ENCODE peak calls at places on chromosomes 5 and 9, in six cellular contexts. H, I, L, T, G and Z are unnamed samples. For H3K36me3, the result is how much of the 10 kb centered on the place peaks cover.

GRCh38 chr9:79572032-79572890 is 496 bp downstream of the TLE4 start:
- DNase-seq in H (peak), G (peak), T (no peak), L (peak), I (no peak), Z (peak)

GRCh38 chr5:60960591-60960990 is 15.6 kb downstream of the NDUFAF2 start:
- DNase-seq in I (no peak), G (no peak), T (peak), H (no peak), L (no peak), Z (no peak)

GRCh38 chr5:157546456-157547100 is 29.0 kb downstream of the ADAM19 start:
- DNase-seq in H (no peak), G (peak), T (no peak), L (no peak), I (no peak), Z (peak)

GRCh38 chr5:131488463-131488862 is 146.6 kb downstream of the RAPGEF6 start:
- DNase-seq in T (no peak), G (no peak), I (peak), H (no peak), L (no peak), Z (no peak)

GRCh38 chr5:9927521-9927997 is 297.4 kb upstream of the TAS2R1 start:
- DNase-seq in L (no peak), T (no peak), G (no peak), I (no peak), H (no peak), Z (no peak)

GRCh38 chr5:72955143-72955767 is 586 bp upstream of the FCHO2 start:
- DNase-seq in T (no peak), G (peak), H (peak), I (no peak), L (peak), Z (peak)

GRCh38 chr9:18568969-18569368 is 95.0 kb downstream of the ADAMTSL1 start:
- DNase-seq in L (no peak), G (no peak), T (no peak), I (no peak), H (no peak), Z (no peak)

GRCh38 chr9:114538241-114538640 is 33.0 kb upstream of the WHRN start:
- DNase-seq in I (peak), L (no peak), G (no peak), H (no peak), T (peak), Z (peak)

GRCh38 chr5:139670369-139671095 is 22.4 kb downstream of the CXXC5 start:
- DNase-seq in T (no peak), I (peak), L (no peak), H (no peak), G (no peak), Z (peak)

GRCh38 chr9:33260372-33260771 is 4.1 kb downstream of the BAG1 start:
- DNase-seq in I (no peak), G (no peak), T (no peak), L (no peak), H (no peak), Z (no peak)
- H3K36me3 ChIP-seq in I (under half), G (under half), T (half or more), L (half or more), H (under half), Z (under half)

GRCh38 chr5:119411935-119412623 is 40.2 kb upstream of the HSD17B4 start:
- DNase-seq in G (peak), T (peak), L (peak), I (peak), H (no peak), Z (peak)
- TF ChIP-seq POLR2A in G (no peak), T (no peak), L (no peak), I (no peak), H (no peak), Z (no peak)

GRCh38 chr9:136393531-136393930 is 6.4 kb downstream of the SNAPC4 start:
- DNase-seq in I (no peak), G (no peak), L (peak), T (no peak), H (peak), Z (no peak)

GRCh38 chr9:136391737-136392537 is 8.0 kb downstream of the SNAPC4 start:
- DNase-seq in G (no peak), H (peak), I (no peak), T (no peak), L (no peak), Z (no peak)

GRCh38 chr9:136394312-136395305 is 5.4 kb downstream of the SNAPC4 start:
- DNase-seq in I (no peak), L (peak), H (peak), G (no peak), T (no peak), Z (no peak)

GRCh38 chr9:136395345-136396218 is 4.4 kb downstream of the SNAPC4 start:
- DNase-seq in G (no peak), I (no peak), T (no peak), L (peak), H (peak), Z (no peak)

GRCh38 chr9:136392538-136393449 is 7.2 kb downstream of the SNAPC4 start:
- DNase-seq in T (no peak), G (no peak), H (peak), I (no peak), L (no peak), Z (no peak)
- H3K36me3 ChIP-seq in T (half or more), G (under half), H (under half), I (under half), L (half or more), Z (half or more)

DNA sequence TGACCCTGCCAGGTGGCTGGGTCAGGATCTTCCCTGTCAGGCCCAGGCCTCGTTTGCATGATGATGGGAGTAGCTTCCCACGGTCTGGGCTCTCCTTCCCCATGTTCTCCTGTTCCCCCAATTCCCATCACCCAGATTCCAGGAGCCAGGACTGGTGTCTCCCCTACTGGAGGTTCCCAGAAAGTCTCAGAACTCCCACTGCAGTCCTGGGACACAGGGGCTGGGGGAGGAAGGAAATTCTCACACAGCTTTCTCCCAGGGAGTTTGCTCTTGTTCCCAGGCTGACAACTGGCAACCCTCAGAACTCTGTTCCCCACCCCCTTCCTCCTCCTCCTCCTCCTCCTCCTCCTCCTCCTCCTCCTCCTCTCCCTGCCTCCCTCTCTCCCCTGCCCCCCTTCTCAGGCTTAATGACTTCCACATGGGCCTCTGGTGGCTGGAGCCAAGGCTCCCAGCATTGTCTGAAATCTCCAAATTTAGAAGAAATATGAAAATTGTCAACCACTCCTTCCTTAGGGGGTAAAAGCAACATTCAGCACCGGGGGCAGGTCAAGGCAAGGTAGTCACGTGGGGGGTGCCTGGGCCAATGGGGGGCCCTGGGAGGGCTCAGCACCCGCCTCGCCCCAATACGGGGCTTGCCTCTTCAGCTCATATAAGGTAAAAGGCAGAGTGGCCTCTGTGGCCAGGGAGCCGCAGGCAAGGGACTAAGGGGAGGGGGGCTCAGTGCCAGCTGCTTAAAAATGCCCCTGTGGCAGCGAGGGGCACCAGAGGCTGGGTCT is 27.3 kb upstream of the IL17B start:
- DNase-seq in G (peak), T (no peak), L (no peak), I (no peak), H (peak), Z (peak)
- TF ChIP-seq POLR2A in G (peak), T (no peak), L (peak), I (no peak), H (no peak), Z (no peak)

GRCh38 chr9:93453047-93453914 is at the start of gene FAM120AOS:
- DNase-seq in H (peak), L (peak), G (peak), I (peak), T (peak), Z (peak)

GRCh38 chr9:93456022-93456421 is 2.6 kb upstream of the FAM120AOS start:
- DNase-seq in L (no peak), H (no peak), T (no peak), I (no peak), G (no peak), Z (no peak)

GRCh38 chr9:93450817-93451761 is at the start of gene FAM120A:
- DNase-seq in H (peak), T (peak), I (no peak), L (peak), G (peak), Z (peak)

GRCh38 chr9:93451762-93452709 is 551 bp downstream of the FAM120A start:
- DNase-seq in I (no peak), G (peak), L (peak), H (peak), T (no peak), Z (peak)

GRCh38 chr9:93452710-93453046 is 703 bp downstream of the FAM120AOS start:
- DNase-seq in T (no peak), G (no peak), H (no peak), L (no peak), I (no peak), Z (peak)
- H3K36me3 ChIP-seq in T (under half), G (under half), H (under half), L (under half), I (under half), Z (under half)

DNA sequence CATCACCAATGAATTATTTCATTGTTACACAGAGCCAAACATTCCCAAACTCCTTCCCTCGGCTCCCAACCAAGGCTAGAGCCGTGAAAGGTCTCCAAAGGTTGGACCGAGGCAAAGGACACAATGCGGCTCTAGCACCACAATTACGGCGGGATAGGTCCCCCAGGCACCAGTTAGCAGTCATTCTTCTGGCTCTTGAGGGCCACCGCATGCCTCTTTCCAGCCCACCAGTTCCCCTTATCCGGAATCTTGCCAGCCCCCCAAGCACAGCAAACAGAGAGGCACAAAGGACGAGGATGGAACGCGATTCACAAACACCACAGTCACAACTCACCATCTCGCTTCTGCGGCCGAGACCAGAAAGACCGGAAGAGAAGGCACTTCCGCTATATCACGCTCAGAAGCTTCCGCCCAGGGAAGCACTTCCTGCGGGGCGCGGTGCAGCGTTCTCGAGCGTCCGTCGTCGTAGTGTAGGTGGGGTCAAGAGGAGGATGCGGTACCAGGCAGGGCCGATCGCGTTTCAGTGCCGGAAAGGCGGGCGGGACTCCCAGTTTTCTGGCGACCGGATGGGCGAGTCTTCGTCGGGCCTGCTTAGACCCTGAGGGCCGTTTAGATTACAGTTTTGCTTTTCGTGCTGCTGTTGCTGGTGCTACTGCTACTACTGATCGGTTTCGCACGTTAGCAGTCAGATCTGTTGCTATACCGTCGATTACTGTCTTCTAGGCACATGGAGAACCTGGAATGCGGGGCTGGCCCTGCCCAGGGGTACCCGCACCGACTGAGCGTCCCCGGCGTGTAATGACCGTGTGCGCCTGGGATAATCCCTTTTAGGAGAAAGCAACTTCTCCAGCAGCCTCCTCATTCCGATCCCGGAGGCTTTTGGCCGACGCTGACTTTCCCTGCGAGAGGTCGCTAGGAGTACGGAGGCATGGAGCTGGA is at the start of gene RPL37:
- DNase-seq in G (peak), H (peak), L (peak), I (peak), T (peak), Z (peak)
- TF ChIP-seq POLR2A in G (peak), H (peak), L (peak), I (peak), T (peak), Z (peak)

GRCh38 chr9:36163840-36164175 is 5.4 kb upstream of the CCIN start:
- DNase-seq in L (no peak), H (no peak), I (no peak), G (peak), T (no peak), Z (no peak)

GRCh38 chr9:36165766-36166149 is 3.4 kb upstream of the CCIN start:
- DNase-seq in L (no peak), I (no peak), H (no peak), G (no peak), T (no peak), Z (no peak)

GRCh38 chr9:36164989-36165388 is 4.2 kb upstream of the CCIN start:
- DNase-seq in H (no peak), I (no peak), L (no peak), G (no peak), T (no peak), Z (no peak)

GRCh38 chr9:36163049-36163839 is 5.9 kb upstream of the CCIN start:
- DNase-seq in I (no peak), L (no peak), H (peak), T (no peak), G (peak), Z (no peak)

DNA sequence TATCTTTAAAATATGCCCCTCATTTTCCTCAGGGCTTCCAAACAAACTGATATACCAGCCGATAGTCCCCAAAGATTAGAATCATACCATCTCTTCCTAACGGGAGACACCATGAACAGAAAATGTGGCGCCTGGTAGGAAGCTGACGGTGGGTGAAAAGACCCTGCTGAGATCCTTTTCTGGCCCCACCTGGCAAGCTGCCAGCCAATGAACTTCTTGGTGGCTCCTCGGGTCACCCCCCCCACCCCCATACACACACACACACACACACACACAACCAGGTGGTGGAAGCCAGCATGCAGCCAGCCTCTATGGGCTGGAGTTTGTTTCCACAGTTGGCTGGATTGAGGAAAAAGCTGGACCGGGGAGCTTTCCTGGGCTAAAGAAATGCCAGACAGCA is 4.8 kb upstream of the CCIN start:
- DNase-seq in L (no peak), H (no peak), T (no peak), G (peak), I (no peak), Z (no peak)
- H3K36me3 ChIP-seq in L (under half), H (under half), T (under half), G (under half), I (under half), Z (under half)

DNA sequence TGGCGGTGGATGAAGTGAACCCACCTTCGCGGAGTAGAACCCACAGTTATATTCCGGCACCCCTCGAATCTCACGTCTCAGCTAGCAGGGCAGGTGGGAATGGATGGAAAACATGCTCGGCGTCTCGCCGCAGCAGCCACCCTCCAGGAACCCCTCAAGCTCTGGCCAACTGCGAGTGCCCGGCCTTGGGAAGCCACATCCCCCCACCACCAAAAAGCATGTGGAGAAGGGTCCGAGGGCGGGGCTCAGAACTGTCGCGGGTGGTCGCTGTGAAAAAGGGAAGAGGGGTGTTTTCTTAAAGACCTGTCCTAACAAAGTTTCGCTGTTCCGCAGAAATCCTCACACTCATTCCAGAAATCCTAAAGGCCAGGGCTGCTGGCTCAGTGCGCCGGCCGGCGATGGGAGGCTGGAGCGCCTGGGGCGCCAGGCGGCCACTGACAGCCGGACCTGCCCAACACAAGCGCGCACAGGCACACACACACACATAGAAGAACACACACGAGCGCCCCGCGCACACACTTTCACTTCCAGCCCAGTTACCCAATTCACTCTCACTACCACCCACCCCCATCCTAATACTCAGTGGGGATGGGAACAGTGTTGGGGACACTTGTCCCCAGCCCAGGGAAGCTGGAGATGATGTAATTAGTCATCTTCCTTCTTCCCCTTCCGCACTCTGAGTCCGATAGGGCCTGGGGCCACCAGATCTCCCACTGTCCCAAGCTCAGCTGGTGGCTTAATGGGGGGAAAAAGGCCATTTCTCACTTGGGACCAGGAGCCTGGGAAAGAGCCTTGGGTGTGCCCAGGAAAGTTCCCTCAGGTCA is 2.0 kb downstream of the EBF1 start:
- DNase-seq in L (peak), T (no peak), I (no peak), G (peak), H (peak), Z (peak)
- TF ChIP-seq POLR2A in L (no peak), T (no peak), I (no peak), G (no peak), H (no peak), Z (no peak)

DNA sequence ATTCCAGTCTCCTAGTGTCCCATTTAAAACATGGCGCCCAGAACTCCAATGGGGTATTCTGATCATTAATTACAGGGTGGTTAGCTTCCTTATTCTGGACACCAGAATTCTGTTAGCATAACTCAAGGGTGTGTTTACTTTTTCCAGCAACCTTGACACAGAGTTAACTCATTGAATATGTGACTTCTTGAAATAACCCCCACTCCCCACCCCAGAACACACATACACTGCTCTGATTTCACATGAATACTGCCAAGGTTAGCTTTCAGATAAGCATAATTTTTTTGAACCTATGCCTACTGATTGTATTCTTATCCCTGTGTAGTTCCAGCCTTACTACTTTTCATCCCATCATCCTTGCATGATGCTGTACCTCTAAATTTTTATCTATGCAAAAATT is 151.1 kb downstream of the SMARCA2 start:
- DNase-seq in L (no peak), H (no peak), T (no peak), I (no peak), G (no peak), Z (no peak)
- H3K36me3 ChIP-seq in L (under half), H (under half), T (under half), I (half or more), G (under half), Z (under half)

GRCh38 chr9:128099932-128100491 is 27.5 kb downstream of the PTGES2 start:
- DNase-seq in H (no peak), L (peak), G (peak), T (no peak), I (no peak), Z (no peak)

GRCh38 chr9:128098936-128099931 is 28.3 kb downstream of the PTGES2 start:
- DNase-seq in H (no peak), T (no peak), G (no peak), I (no peak), L (peak), Z (no peak)

GRCh38 chr9:128097156-128098016 is 29.4 kb downstream of the SLC25A25 start:
- DNase-seq in H (no peak), T (no peak), I (no peak), L (no peak), G (no peak), Z (no peak)

GRCh38 chr9:128096614-128097013 is 28.6 kb downstream of the SLC25A25 start:
- DNase-seq in I (no peak), T (no peak), G (no peak), L (no peak), H (no peak), Z (no peak)

GRCh38 chr9:128098017-128098935 is 29.3 kb downstream of the PTGES2 start:
- DNase-seq in G (peak), T (peak), I (no peak), H (peak), L (peak), Z (peak)
- TF ChIP-seq POLR2A in G (peak), T (no peak), I (no peak), H (peak), L (peak), Z (peak)